ENCODE peak calls at places on chromosomes 2 and 18, in seven cellular contexts. S is MM.1S, M is HCT116, V is trophoblast cell, K is fibroblast of lung, R is K562, Y is neural progenitor cell. T is an unnamed sample. For H3K79me2 and H3K4me1, the result is how much of the 10 kb centered on the place peaks cover.

GRCh38 chr2:150007815-150008430 is 420.3 kb upstream of the MMADHC start:
- DNase-seq in S (peak), M (no peak), V (no peak), K (peak), R (no peak), Y (no peak), T (no peak)

GRCh38 chr2:231820786-231821303 is 34.6 kb downstream of the COPS7B start:
- DNase-seq in S (no peak), M (no peak), V (no peak), K (no peak), R (no peak), Y (no peak), T (no peak)

GRCh38 chr2:63679252-63679850 is 90.6 kb downstream of the MDH1 start:
- DNase-seq in S (no peak), M (no peak), V (peak), K (no peak), R (no peak), Y (no peak), T (no peak)

GRCh38 chr2:205086689-205087088 is 541.4 kb downstream of the PARD3B start:
- DNase-seq in S (no peak), M (no peak), V (no peak), K (peak), R (no peak), Y (no peak), T (no peak)

GRCh38 chr2:38991899-38992298 is 102.2 kb downstream of the ARHGEF33 start:
- DNase-seq in S (no peak), M (no peak), V (no peak), K (no peak), R (no peak), Y (peak), T (no peak)

GRCh38 chr18:76429262-76430126 is 65.5 kb downstream of the ZNF516 start:
- DNase-seq in S (no peak), M (no peak), V (no peak), K (peak), R (no peak), Y (no peak), T (no peak)

GRCh38 chr2:240458044-240458899 is 22.8 kb downstream of the GPC1 start:
- DNase-seq in S (no peak), M (no peak), V (peak), K (no peak), R (no peak), Y (no peak), T (peak)

GRCh38 chr2:37324786-37325624 is at the start of gene PRKD3:
- DNase-seq in S (peak), M (peak), V (peak), K (peak), R (peak), Y (no peak), T (peak)

GRCh38 chr18:3402962-3403585 is 46.9 kb upstream of the TGIF1 start:
- DNase-seq in S (peak), M (no peak), V (no peak), K (peak), R (peak), Y (no peak), T (no peak)

GRCh38 chr2:207746131-207746530 is 23.6 kb downstream of the FZD5 start:
- DNase-seq in S (peak), M (peak), V (peak), K (peak), R (peak), Y (peak), T (peak)

GRCh38 chr18:75218524-75218923 is 7.9 kb downstream of the TSHZ1 start:
- DNase-seq in S (no peak), M (no peak), V (no peak), K (no peak), R (no peak), Y (no peak), T (no peak)
- H3K4me2 ChIP-seq in S (no peak), M (no peak), V (no peak), K (no peak), R (no peak), Y (no peak), T (no peak)

DNA sequence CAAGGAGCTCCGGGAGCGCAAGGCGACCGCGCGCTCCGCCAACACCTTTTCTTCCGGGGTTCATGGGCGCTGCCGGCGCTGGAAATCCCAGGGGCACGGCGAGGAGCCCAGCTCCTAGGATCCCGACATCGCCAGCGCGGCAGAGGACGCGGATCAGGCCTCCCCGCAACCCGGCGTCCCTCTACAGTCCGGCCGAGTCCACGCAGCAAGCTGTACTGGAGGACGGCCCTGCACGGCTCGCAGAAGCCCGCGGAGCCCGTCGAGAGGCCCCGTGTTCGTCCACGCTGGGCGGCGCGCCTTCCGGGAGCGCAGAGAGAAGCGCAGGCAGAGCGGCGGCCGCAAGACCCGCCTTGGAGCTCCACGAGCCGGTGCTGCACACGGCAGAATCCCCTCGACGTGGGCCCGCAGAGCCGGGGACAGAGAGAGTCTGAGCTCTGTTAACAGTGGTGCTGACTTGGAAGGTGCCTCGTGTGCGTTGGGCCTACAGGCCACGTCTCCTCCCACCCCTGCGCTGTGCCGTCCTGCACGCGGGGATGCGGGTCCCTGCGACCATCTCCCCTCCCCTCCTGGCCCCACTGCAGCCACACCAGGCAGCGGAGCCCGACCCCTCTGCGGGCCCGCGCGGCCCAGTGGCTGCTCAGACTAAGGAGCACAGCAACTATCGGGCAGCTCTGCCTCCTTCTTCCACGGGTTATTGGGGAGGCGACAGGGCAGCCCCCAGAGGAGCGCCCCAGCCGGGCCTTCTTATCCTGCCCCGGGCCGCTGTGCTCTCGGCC is 28.1 kb upstream of the PTPN2 start:
- DNase-seq in S (no peak), M (no peak), V (no peak), K (no peak), R (no peak), Y (no peak), T (no peak)
- H3K79me2 ChIP-seq in S (under half), M (under half), V (under half), K (under half), R (under half), Y (under half), T (under half)

GRCh38 chr2:170181602-170182001 is 3.7 kb downstream of the MYO3B start:
- DNase-seq in S (no peak), M (no peak), V (no peak), K (no peak), R (no peak), Y (no peak), T (no peak)
- H3K4me1 ChIP-seq in S (under half), M (under half), V (under half), K (under half), R (under half), Y (under half), T (under half)

DNA sequence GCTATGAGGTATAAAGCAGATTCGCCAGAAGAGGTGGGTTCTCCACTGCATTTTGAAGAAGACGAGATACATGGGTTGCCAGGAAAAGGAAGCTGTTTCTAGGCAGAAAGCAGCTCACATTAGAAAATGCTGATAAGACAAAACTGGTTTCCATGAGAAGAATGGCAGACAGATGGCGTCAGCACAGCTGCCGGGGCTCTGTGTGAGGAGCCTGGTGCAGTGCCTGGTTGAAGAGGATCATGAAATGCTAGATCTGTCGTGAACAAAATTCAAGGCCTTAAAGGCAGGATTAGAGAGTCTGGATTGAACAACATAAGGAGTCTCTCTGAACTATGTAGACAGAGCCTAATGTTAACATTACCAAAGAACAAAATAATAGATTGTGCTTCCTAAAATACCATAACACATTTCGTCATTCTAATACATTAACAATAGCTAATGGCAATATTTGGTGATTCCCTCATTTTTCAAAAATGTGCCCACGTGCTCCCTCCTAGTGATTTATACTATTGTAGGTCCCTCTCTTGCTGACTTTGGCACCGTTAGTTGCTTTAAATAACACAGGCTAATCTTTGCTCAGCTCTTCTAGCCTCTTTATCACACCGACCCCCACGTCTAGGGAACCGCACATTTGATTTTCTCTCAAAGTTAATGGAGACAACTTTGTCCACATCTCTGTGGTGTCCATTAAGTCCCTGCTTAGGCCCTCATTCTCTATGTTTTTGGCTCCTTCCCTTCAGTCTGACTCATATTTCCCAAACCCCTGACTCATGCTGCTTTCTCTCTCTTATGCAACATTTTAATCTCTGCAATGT is 38.2 kb downstream of the EFEMP1 start:
- DNase-seq in S (no peak), M (peak), V (peak), K (peak), R (peak), Y (no peak), T (peak)
- H3K4me2 ChIP-seq in S (no peak), M (peak), V (no peak), K (no peak), R (no peak), Y (no peak), T (no peak)

T was measured in PC-9.